ENCODE peak calls at places on chromosomes 7 and 10, in seven cellular contexts. One of them, this sample, is unnamed.

GRCh38 chr7:100210803-100211202 is 8.9 kb upstream of the PVRIG start:
- DNase-seq in NAMALWA: no peak
- DNase-seq in AG09309: no peak
- DNase-seq in GM12865: no peak
- DNase-seq in endothelial cell: no peak
- DNase-seq in HuH-7: no peak
- DNase-seq in left lung: no peak
- DNase-seq in this sample: no peak

GRCh38 chr7:128881458-128882125 is 18.9 kb downstream of the ATP6V1F start:
- DNase-seq in AG09309: no peak
- DNase-seq in endothelial cell: no peak
- DNase-seq in HuH-7: no peak
- DNase-seq in NAMALWA: no peak
- DNase-seq in left lung: no peak
- DNase-seq in GM12865: no peak
- DNase-seq in this sample: no peak

GRCh38 chr7:129825005-129825553 is 127.7 kb downstream of the UBE2H start:
- DNase-seq in GM12865: peak
- DNase-seq in endothelial cell: peak
- DNase-seq in AG09309: no peak
- DNase-seq in left lung: peak
- DNase-seq in HuH-7: peak
- DNase-seq in NAMALWA: no peak
- DNase-seq in this sample: peak

GRCh38 chr10:76397210-76397881 is 965.9 kb downstream of the LRMDA start:
- DNase-seq in GM12865: no peak
- DNase-seq in left lung: no peak
- DNase-seq in endothelial cell: no peak
- DNase-seq in HuH-7: no peak
- DNase-seq in AG09309: no peak
- DNase-seq in NAMALWA: no peak
- DNase-seq in this sample: no peak

GRCh38 chr7:13989138-13989943 is at the start of gene ETV1:
- DNase-seq in HuH-7: peak
- DNase-seq in left lung: peak
- DNase-seq in NAMALWA: no peak
- DNase-seq in endothelial cell: peak
- DNase-seq in AG09309: no peak
- DNase-seq in GM12865: no peak
- DNase-seq in this sample: peak

GRCh38 chr10:24465899-24466615 is 257.1 kb downstream of the KIAA1217 start:
- DNase-seq in left lung: no peak
- DNase-seq in HuH-7: peak
- DNase-seq in AG09309: peak
- DNase-seq in endothelial cell: no peak
- DNase-seq in NAMALWA: no peak
- DNase-seq in GM12865: peak
- DNase-seq in this sample: no peak

GRCh38 chr10:125157473-125157865 is 2.9 kb downstream of the CTBP2 start:
- DNase-seq in endothelial cell: no peak
- DNase-seq in HuH-7: no peak
- DNase-seq in NAMALWA: no peak
- DNase-seq in AG09309: no peak
- DNase-seq in left lung: no peak
- DNase-seq in GM12865: no peak
- DNase-seq in this sample: no peak

GRCh38 chr10:101693701-101694055 is 1.3 kb downstream of the FBXW4 start:
- DNase-seq in left lung: no peak
- DNase-seq in NAMALWA: peak
- DNase-seq in endothelial cell: no peak
- DNase-seq in AG09309: no peak
- DNase-seq in GM12865: peak
- DNase-seq in HuH-7: peak
- DNase-seq in this sample: no peak

GRCh38 chr7:104926189-104926904 is 87.7 kb upstream of the KMT2E start:
- DNase-seq in GM12865: no peak
- DNase-seq in endothelial cell: no peak
- DNase-seq in left lung: no peak
- DNase-seq in AG09309: no peak
- DNase-seq in NAMALWA: no peak
- DNase-seq in HuH-7: no peak
- DNase-seq in this sample: no peak

GRCh38 chr7:2606539-2606936 is 25.2 kb upstream of the TTYH3 start:
- DNase-seq in HuH-7: no peak
- DNase-seq in endothelial cell: no peak
- DNase-seq in AG09309: no peak
- DNase-seq in GM12865: no peak
- DNase-seq in NAMALWA: no peak
- DNase-seq in left lung: no peak
- DNase-seq in this sample: no peak

GRCh38 chr10:92291610-92291859 is 568 bp downstream of the MARCHF5 start:
- DNase-seq in GM12865: peak
- DNase-seq in HuH-7: peak
- DNase-seq in endothelial cell: no peak
- DNase-seq in NAMALWA: peak
- DNase-seq in AG09309: no peak
- DNase-seq in left lung: no peak
- DNase-seq in this sample: no peak

GRCh38 chr10:43409385-43410109 is 561 bp upstream of the HNRNPF start:
- DNase-seq in NAMALWA: peak
- DNase-seq in endothelial cell: peak
- DNase-seq in HuH-7: no peak
- DNase-seq in GM12865: peak
- DNase-seq in left lung: peak
- DNase-seq in AG09309: no peak
- DNase-seq in this sample: no peak

GRCh38 chr10:5813341-5814109 is at the start of gene GDI2:
- DNase-seq in left lung: peak
- DNase-seq in HuH-7: peak
- DNase-seq in GM12865: peak
- DNase-seq in NAMALWA: peak
- DNase-seq in AG09309: peak
- DNase-seq in endothelial cell: peak
- DNase-seq in this sample: peak

GRCh38 chr10:30114871-30115270 is 55.5 kb upstream of the JCAD start:
- DNase-seq in AG09309: no peak
- DNase-seq in GM12865: no peak
- DNase-seq in NAMALWA: no peak
- DNase-seq in endothelial cell: no peak
- DNase-seq in left lung: no peak
- DNase-seq in HuH-7: no peak
- DNase-seq in this sample: no peak

GRCh38 chr7:30926323-30926722 is 14.7 kb downstream of the AQP1 start:
- DNase-seq in HuH-7: no peak
- DNase-seq in AG09309: no peak
- DNase-seq in left lung: peak
- DNase-seq in GM12865: no peak
- DNase-seq in endothelial cell: no peak
- DNase-seq in NAMALWA: no peak
- DNase-seq in this sample: no peak

GRCh38 chr7:26034386-26034785 is 117.6 kb upstream of the NFE2L3 start:
- DNase-seq in left lung: no peak
- DNase-seq in HuH-7: no peak
- DNase-seq in GM12865: no peak
- DNase-seq in AG09309: no peak
- DNase-seq in endothelial cell: no peak
- DNase-seq in NAMALWA: no peak
- DNase-seq in this sample: no peak

GRCh38 chr7:154598405-154598804 is 404.5 kb downstream of the PAXIP1 start:
- DNase-seq in NAMALWA: no peak
- DNase-seq in endothelial cell: no peak
- DNase-seq in GM12865: no peak
- DNase-seq in HuH-7: no peak
- DNase-seq in AG09309: no peak
- DNase-seq in left lung: no peak
- DNase-seq in this sample: no peak

GRCh38 chr7:86469680-86470295 is 173.9 kb upstream of the GRM3 start:
- DNase-seq in GM12865: peak
- DNase-seq in NAMALWA: peak
- DNase-seq in endothelial cell: peak
- DNase-seq in HuH-7: peak
- DNase-seq in left lung: peak
- DNase-seq in AG09309: no peak
- DNase-seq in this sample: peak

GRCh38 chr7:116271161-116271979 is 61.0 kb downstream of the TES start:
- DNase-seq in AG09309: peak
- DNase-seq in GM12865: no peak
- DNase-seq in HuH-7: no peak
- DNase-seq in NAMALWA: no peak
- DNase-seq in endothelial cell: no peak
- DNase-seq in left lung: no peak
- DNase-seq in this sample: no peak

GRCh38 chr10:7610017-7610416 is 56.7 kb downstream of the ITIH5 start:
- DNase-seq in AG09309: no peak
- DNase-seq in left lung: no peak
- DNase-seq in GM12865: no peak
- DNase-seq in NAMALWA: no peak
- DNase-seq in endothelial cell: no peak
- DNase-seq in HuH-7: no peak
- DNase-seq in this sample: no peak

GRCh38 chr7:90570373-90570959 is 25.7 kb upstream of the CDK14 start:
- DNase-seq in endothelial cell: no peak
- DNase-seq in left lung: no peak
- DNase-seq in NAMALWA: no peak
- DNase-seq in GM12865: no peak
- DNase-seq in HuH-7: no peak
- DNase-seq in AG09309: no peak
- DNase-seq in this sample: no peak

GRCh38 chr7:111089822-111090426 is 1.0 kb upstream of the LRRN3 start:
- DNase-seq in GM12865: peak
- DNase-seq in left lung: no peak
- DNase-seq in HuH-7: peak
- DNase-seq in endothelial cell: no peak
- DNase-seq in NAMALWA: peak
- DNase-seq in AG09309: no peak
- DNase-seq in this sample: no peak

GRCh38 chr10:48215148-48215982 is 59.1 kb downstream of the FRMPD2 start:
- DNase-seq in left lung: no peak
- DNase-seq in GM12865: peak
- DNase-seq in AG09309: no peak
- DNase-seq in endothelial cell: peak
- DNase-seq in NAMALWA: peak
- DNase-seq in HuH-7: peak
- DNase-seq in this sample: peak

GRCh38 chr7:13933106-13933505 is 56.4 kb downstream of the ETV1 start:
- DNase-seq in left lung: no peak
- DNase-seq in GM12865: no peak
- DNase-seq in endothelial cell: no peak
- DNase-seq in AG09309: peak
- DNase-seq in HuH-7: no peak
- DNase-seq in NAMALWA: no peak
- DNase-seq in this sample: no peak